ENCODE peak calls at places on chromosomes 12 and 14, in four cellular contexts. M is NT2/D1; N is adrenal gland; H is CD8-positive, alpha-beta T cell. I is an unnamed sample.

GRCh38 chr12:88716240-88716639 is 136.0 kb upstream of the KITLG start:
- DNase-seq in H (peak; percentile 9), M (no peak), N (no peak), I (no peak)

GRCh38 chr12:24708718-24709117 is 240.2 kb downstream of the BCAT1 start:
- DNase-seq in M (no peak), H (no peak), N (no peak), I (no peak)

GRCh38 chr14:42424501-42424900 is 817.8 kb downstream of the LRFN5 start:
- DNase-seq in M (no peak), H (no peak), N (no peak), I (no peak)

GRCh38 chr14:93880025-93880820 is 46.9 kb upstream of the FAM181A start:
- DNase-seq in H (no peak), N (peak; percentile 23), M (no peak), I (no peak)

GRCh38 chr12:42213954-42214426 is 24.1 kb downstream of the YAF2 start:
- DNase-seq in M (no peak), N (peak; percentile 90), H (no peak), I (no peak)

GRCh38 chr12:8852119-8852518 is 29.7 kb downstream of the A2ML1 start:
- DNase-seq in M (no peak), H (no peak), N (peak; percentile 16), I (no peak)

GRCh38 chr14:57009585-57010515 is 199.6 kb upstream of the OTX2 start:
- DNase-seq in H (no peak), M (no peak), N (no peak), I (no peak)

GRCh38 chr14:55698051-55698450 is 118.0 kb downstream of the KTN1 start:
- DNase-seq in H (no peak), M (no peak), N (no peak), I (no peak)

GRCh38 chr12:72098622-72099021 is 160.0 kb downstream of the TPH2 start:
- DNase-seq in M (no peak), H (no peak), N (no peak), I (no peak)

GRCh38 chr12:98002887-98003493 is 512.4 kb upstream of the TMPO start:
- DNase-seq in H (no peak), N (peak; percentile 39), M (peak; percentile 74), I (no peak)

GRCh38 chr14:80956922-80957321 is 1.5 kb downstream of the TSHR start:
- DNase-seq in N (peak; percentile 27), M (no peak), H (no peak), I (no peak)

GRCh38 chr12:9064201-9064814 is 51.4 kb downstream of the A2M start:
- DNase-seq in H (peak; percentile 52), N (peak; percentile 77), M (peak; percentile 91), I (peak; percentile 32)

GRCh38 chr12:80849367-80849766 is 88.4 kb downstream of the LIN7A start:
- DNase-seq in N (no peak), H (no peak), M (no peak), I (no peak)
- H3K4me1 ChIP-seq in N (no peaks in the 10 kb centered on the region), H (no peaks in the 10 kb centered on the region), M (peaks cover 2% of the 10 kb centered on the region), I (no peaks in the 10 kb centered on the region)

GRCh38 chr12:122371475-122372045 is 50.9 kb downstream of the CLIP1 start:
- DNase-seq in M (no peak), N (no peak), H (no peak), I (no peak)
- H3K4me1 ChIP-seq in M (no peaks in the 10 kb centered on the region), N (peaks cover 37% of the 10 kb centered on the region), H (no peaks in the 10 kb centered on the region), I (no peaks in the 10 kb centered on the region)

GRCh38 chr14:24102357-24103048 is 8.4 kb downstream of the PCK2 start:
- DNase-seq in H (no peak), N (no peak), M (no peak), I (no peak)
- H3K4me1 ChIP-seq in H (no peaks in the 10 kb centered on the region), N (peaks cover 8% of the 10 kb centered on the region), M (no peaks in the 10 kb centered on the region), I (no peaks in the 10 kb centered on the region)

GRCh38 chr12:116141833-116142162 is 135.7 kb downstream of the MED13L start:
- DNase-seq in H (no peak), N (no peak), M (no peak), I (no peak)
- H3K4me1 ChIP-seq in H (peaks cover 14% of the 10 kb centered on the region), N (peaks cover 69% of the 10 kb centered on the region), M (no peaks in the 10 kb centered on the region), I (peaks cover 11% of the 10 kb centered on the region)

GRCh38 chr14:89667983-89668382 is 250.9 kb upstream of the FOXN3 start:
- DNase-seq in M (no peak), H (no peak), N (peak; percentile 5), I (no peak)

GRCh38 chr14:89669209-89669608 is 252.2 kb upstream of the FOXN3 start:
- DNase-seq in H (peak; percentile 26), M (no peak), N (peak; percentile 46), I (no peak)

GRCh38 chr14:89660183-89660582 is 243.2 kb upstream of the FOXN3 start:
- DNase-seq in M (no peak), H (no peak), N (no peak), I (no peak)

GRCh38 chr14:89661392-89661791 is 244.4 kb upstream of the FOXN3 start:
- DNase-seq in H (no peak), M (no peak), N (no peak), I (no peak)

GRCh38 chr14:89665262-89665661 is 248.2 kb upstream of the FOXN3 start:
- DNase-seq in H (no peak), N (no peak), M (no peak), I (no peak)
- H3K4me1 ChIP-seq in H (peaks cover 13% of the 10 kb centered on the region), N (no peaks in the 10 kb centered on the region), M (no peaks in the 10 kb centered on the region), I (no peaks in the 10 kb centered on the region)

GRCh38 chr12:12217018-12217359 is 49.9 kb downstream of the LRP6 start:
- DNase-seq in N (no peak), M (no peak), H (no peak), I (no peak)

GRCh38 chr12:12216349-12217017 is 50.4 kb downstream of the LRP6 start:
- DNase-seq in H (no peak), N (no peak), M (no peak), I (no peak)

GRCh38 chr12:12214635-12215131 is 52.2 kb downstream of the LRP6 start:
- DNase-seq in M (no peak), H (no peak), N (no peak), I (no peak)

GRCh38 chr12:12212769-12213168 is 54.1 kb downstream of the LRP6 start:
- DNase-seq in H (no peak), M (no peak), N (no peak), I (no peak)

GRCh38 chr12:12214201-12214600 is 52.6 kb downstream of the LRP6 start:
- DNase-seq in M (no peak), H (no peak), N (no peak), I (no peak)
- H3K4me1 ChIP-seq in M (peaks cover 4% of the 10 kb centered on the region), H (no peaks in the 10 kb centered on the region), N (peaks cover 16% of the 10 kb centered on the region), I (peaks cover 12% of the 10 kb centered on the region)

GRCh38 chr14:100308112-100308792 is 2.0 kb upstream of the SLC25A29 start:
- DNase-seq in H (no peak), N (no peak), M (no peak), I (no peak)
- H3K4me1 ChIP-seq in H (peaks cover 18% of the 10 kb centered on the region), N (peaks cover 24% of the 10 kb centered on the region), M (peaks cover 20% of the 10 kb centered on the region), I (peaks cover 7% of the 10 kb centered on the region)

GRCh38 chr14:69614592-69614991 is 3.2 kb downstream of the SUSD6 start:
- DNase-seq in N (peak; percentile 61), M (no peak), H (no peak), I (no peak)
- H3K4me1 ChIP-seq in N (peaks cover 82% of the 10 kb centered on the region), M (peaks cover 2% of the 10 kb centered on the region), H (peaks cover 84% of the 10 kb centered on the region), I (peaks cover 84% of the 10 kb centered on the region)

GRCh38 chr12:111442301-111443045 is 36.8 kb downstream of the SH2B3 start:
- DNase-seq in M (no peak), H (no peak), N (no peak), I (no peak)
- H3K4me1 ChIP-seq in M (peaks cover 57% of the 10 kb centered on the region), H (peaks cover 69% of the 10 kb centered on the region), N (peaks cover 76% of the 10 kb centered on the region), I (peaks cover 47% of the 10 kb centered on the region)